ENCODE peak calls at places on chromosome 12, in six cellular contexts. One of them, this sample, is unnamed.
A peak's percentile ranks its signal among the peaks of the same experiment; 100 is the strongest.

GRCh38 chr12:57836442-57837375 is 9.8 kb downstream of the CTDSP2 start:
- DNase-seq in GF-D8: peak; percentile 92
- DNase-seq in stimulated activated CD4-positive, alpha-beta T cell treated with anti-CD3 and anti-CD28 coated beads, Interleukin-15, amount 100 ng/mL, for 1 hour: no peak
- DNase-seq in NCI-H1105 treated with DMSO at 0.1 percent for 48 hours: peak; percentile 72
- DNase-seq in cardiac fibroblast: peak; percentile 90
- DNase-seq in GM19239: peak; percentile 45
- DNase-seq in this sample: peak; percentile 33

GRCh38 chr12:57241556-57242310 is 9.3 kb downstream of the STAC3 start:
- DNase-seq in GF-D8: no peak
- DNase-seq in stimulated activated CD4-positive, alpha-beta T cell treated with anti-CD3 and anti-CD28 coated beads, Interleukin-15, amount 100 ng/mL, for 1 hour: no peak
- DNase-seq in NCI-H1105 treated with DMSO at 0.1 percent for 48 hours: peak; percentile 33
- DNase-seq in cardiac fibroblast: no peak
- DNase-seq in GM19239: no peak
- DNase-seq in this sample: no peak

GRCh38 chr12:98354520-98354919 is 160.9 kb upstream of the TMPO start:
- DNase-seq in GF-D8: no peak
- DNase-seq in stimulated activated CD4-positive, alpha-beta T cell treated with anti-CD3 and anti-CD28 coated beads, Interleukin-15, amount 100 ng/mL, for 1 hour: no peak
- DNase-seq in NCI-H1105 treated with DMSO at 0.1 percent for 48 hours: no peak
- DNase-seq in cardiac fibroblast: no peak
- DNase-seq in GM19239: no peak
- DNase-seq in this sample: no peak

GRCh38 chr12:88361493-88361892 is 218.8 kb downstream of the KITLG start:
- DNase-seq in GF-D8: no peak
- DNase-seq in stimulated activated CD4-positive, alpha-beta T cell treated with anti-CD3 and anti-CD28 coated beads, Interleukin-15, amount 100 ng/mL, for 1 hour: no peak
- DNase-seq in NCI-H1105 treated with DMSO at 0.1 percent for 48 hours: no peak
- DNase-seq in cardiac fibroblast: peak; percentile 69
- DNase-seq in GM19239: no peak
- DNase-seq in this sample: no peak

GRCh38 chr12:2284857-2285256 is 232.1 kb downstream of the CACNA1C start:
- DNase-seq in GF-D8: peak; percentile 52
- DNase-seq in stimulated activated CD4-positive, alpha-beta T cell treated with anti-CD3 and anti-CD28 coated beads, Interleukin-15, amount 100 ng/mL, for 1 hour: no peak
- DNase-seq in NCI-H1105 treated with DMSO at 0.1 percent for 48 hours: peak; percentile 71
- DNase-seq in cardiac fibroblast: peak; percentile 73
- DNase-seq in GM19239: peak; percentile 22
- DNase-seq in this sample: peak; percentile 45

GRCh38 chr12:28114488-28114887 is 75.8 kb upstream of the CCDC91 start:
- DNase-seq in GF-D8: no peak
- DNase-seq in stimulated activated CD4-positive, alpha-beta T cell treated with anti-CD3 and anti-CD28 coated beads, Interleukin-15, amount 100 ng/mL, for 1 hour: no peak
- DNase-seq in NCI-H1105 treated with DMSO at 0.1 percent for 48 hours: no peak
- DNase-seq in cardiac fibroblast: peak; percentile 68
- DNase-seq in GM19239: no peak
- DNase-seq in this sample: no peak

GRCh38 chr12:123139926-123140674 is 10.8 kb downstream of the PITPNM2 start:
- DNase-seq in GF-D8: no peak
- DNase-seq in stimulated activated CD4-positive, alpha-beta T cell treated with anti-CD3 and anti-CD28 coated beads, Interleukin-15, amount 100 ng/mL, for 1 hour: no peak
- DNase-seq in NCI-H1105 treated with DMSO at 0.1 percent for 48 hours: no peak
- DNase-seq in cardiac fibroblast: peak; percentile 61
- DNase-seq in GM19239: no peak
- DNase-seq in this sample: no peak

GRCh38 chr12:121224591-121224990 is 14.7 kb downstream of the P2RX4 start:
- DNase-seq in GF-D8: no peak
- DNase-seq in stimulated activated CD4-positive, alpha-beta T cell treated with anti-CD3 and anti-CD28 coated beads, Interleukin-15, amount 100 ng/mL, for 1 hour: no peak
- DNase-seq in NCI-H1105 treated with DMSO at 0.1 percent for 48 hours: no peak
- DNase-seq in cardiac fibroblast: no peak
- DNase-seq in GM19239: no peak
- DNase-seq in this sample: no peak

GRCh38 chr12:132150780-132151144 is 6.5 kb downstream of the NOC4L start:
- DNase-seq in GF-D8: no peak
- DNase-seq in stimulated activated CD4-positive, alpha-beta T cell treated with anti-CD3 and anti-CD28 coated beads, Interleukin-15, amount 100 ng/mL, for 1 hour: no peak
- DNase-seq in NCI-H1105 treated with DMSO at 0.1 percent for 48 hours: no peak
- DNase-seq in cardiac fibroblast: no peak
- DNase-seq in GM19239: no peak
- DNase-seq in this sample: no peak

GRCh38 chr12:20950248-20950647 is 139.7 kb downstream of the SLCO1B3 start:
- DNase-seq in GF-D8: no peak
- DNase-seq in stimulated activated CD4-positive, alpha-beta T cell treated with anti-CD3 and anti-CD28 coated beads, Interleukin-15, amount 100 ng/mL, for 1 hour: no peak
- DNase-seq in NCI-H1105 treated with DMSO at 0.1 percent for 48 hours: peak; percentile 38
- DNase-seq in cardiac fibroblast: peak; percentile 59
- DNase-seq in GM19239: no peak
- DNase-seq in this sample: no peak

GRCh38 chr12:123801573-123802178 is 39.6 kb downstream of the DNAH10 start:
- DNase-seq in GF-D8: no peak
- DNase-seq in stimulated activated CD4-positive, alpha-beta T cell treated with anti-CD3 and anti-CD28 coated beads, Interleukin-15, amount 100 ng/mL, for 1 hour: no peak
- DNase-seq in NCI-H1105 treated with DMSO at 0.1 percent for 48 hours: no peak
- DNase-seq in cardiac fibroblast: peak; percentile 49
- DNase-seq in GM19239: no peak
- DNase-seq in this sample: no peak

GRCh38 chr12:100675432-100675831 is 101.9 kb downstream of the GAS2L3 start:
- DNase-seq in GF-D8: no peak
- DNase-seq in stimulated activated CD4-positive, alpha-beta T cell treated with anti-CD3 and anti-CD28 coated beads, Interleukin-15, amount 100 ng/mL, for 1 hour: no peak
- DNase-seq in NCI-H1105 treated with DMSO at 0.1 percent for 48 hours: peak; percentile 69
- DNase-seq in cardiac fibroblast: peak; percentile 81
- DNase-seq in GM19239: no peak
- DNase-seq in this sample: no peak

GRCh38 chr12:84561362-84561761 is 351.2 kb downstream of the SLC6A15 start:
- DNase-seq in GF-D8: no peak
- DNase-seq in stimulated activated CD4-positive, alpha-beta T cell treated with anti-CD3 and anti-CD28 coated beads, Interleukin-15, amount 100 ng/mL, for 1 hour: no peak
- DNase-seq in NCI-H1105 treated with DMSO at 0.1 percent for 48 hours: no peak
- DNase-seq in cardiac fibroblast: no peak
- DNase-seq in GM19239: no peak
- DNase-seq in this sample: no peak

GRCh38 chr12:132497514-132498405 is 7.8 kb downstream of the FBRSL1 start:
- DNase-seq in GF-D8: no peak
- DNase-seq in stimulated activated CD4-positive, alpha-beta T cell treated with anti-CD3 and anti-CD28 coated beads, Interleukin-15, amount 100 ng/mL, for 1 hour: no peak
- DNase-seq in NCI-H1105 treated with DMSO at 0.1 percent for 48 hours: no peak
- DNase-seq in cardiac fibroblast: no peak
- DNase-seq in GM19239: no peak
- DNase-seq in this sample: no peak

GRCh38 chr12:52867636-52868035 is 18.8 kb upstream of the KRT78 start:
- DNase-seq in GF-D8: no peak
- DNase-seq in stimulated activated CD4-positive, alpha-beta T cell treated with anti-CD3 and anti-CD28 coated beads, Interleukin-15, amount 100 ng/mL, for 1 hour: no peak
- DNase-seq in NCI-H1105 treated with DMSO at 0.1 percent for 48 hours: no peak
- DNase-seq in cardiac fibroblast: no peak
- DNase-seq in GM19239: no peak
- DNase-seq in this sample: no peak

GRCh38 chr12:89179983-89180382 is 172.3 kb downstream of the DUSP6 start:
- DNase-seq in GF-D8: peak; percentile 72
- DNase-seq in stimulated activated CD4-positive, alpha-beta T cell treated with anti-CD3 and anti-CD28 coated beads, Interleukin-15, amount 100 ng/mL, for 1 hour: no peak
- DNase-seq in NCI-H1105 treated with DMSO at 0.1 percent for 48 hours: peak; percentile 86
- DNase-seq in cardiac fibroblast: peak; percentile 97
- DNase-seq in GM19239: no peak
- DNase-seq in this sample: no peak

GRCh38 chr12:131458931-131459575 is 251.8 kb upstream of the SFSWAP start:
- DNase-seq in GF-D8: no peak
- DNase-seq in stimulated activated CD4-positive, alpha-beta T cell treated with anti-CD3 and anti-CD28 coated beads, Interleukin-15, amount 100 ng/mL, for 1 hour: no peak
- DNase-seq in NCI-H1105 treated with DMSO at 0.1 percent for 48 hours: no peak
- DNase-seq in cardiac fibroblast: no peak
- DNase-seq in GM19239: no peak
- DNase-seq in this sample: no peak

GRCh38 chr12:53048033-53048779 is 1.7 kb upstream of the TNS2 start:
- DNase-seq in GF-D8: no peak
- DNase-seq in stimulated activated CD4-positive, alpha-beta T cell treated with anti-CD3 and anti-CD28 coated beads, Interleukin-15, amount 100 ng/mL, for 1 hour: no peak
- DNase-seq in NCI-H1105 treated with DMSO at 0.1 percent for 48 hours: no peak
- DNase-seq in cardiac fibroblast: peak; percentile 29
- DNase-seq in GM19239: no peak
- DNase-seq in this sample: no peak

GRCh38 chr12:11085419-11085818 is 6.7 kb downstream of the TAS2R43 start:
- DNase-seq in GF-D8: no peak
- DNase-seq in stimulated activated CD4-positive, alpha-beta T cell treated with anti-CD3 and anti-CD28 coated beads, Interleukin-15, amount 100 ng/mL, for 1 hour: no peak
- DNase-seq in NCI-H1105 treated with DMSO at 0.1 percent for 48 hours: no peak
- DNase-seq in cardiac fibroblast: no peak
- DNase-seq in GM19239: no peak
- DNase-seq in this sample: peak; percentile 29

GRCh38 chr12:116945901-116946550 is 35.3 kb downstream of the FBXW8 start:
- DNase-seq in GF-D8: no peak
- DNase-seq in stimulated activated CD4-positive, alpha-beta T cell treated with anti-CD3 and anti-CD28 coated beads, Interleukin-15, amount 100 ng/mL, for 1 hour: no peak
- DNase-seq in NCI-H1105 treated with DMSO at 0.1 percent for 48 hours: no peak
- DNase-seq in cardiac fibroblast: no peak
- DNase-seq in GM19239: no peak
- DNase-seq in this sample: no peak

GRCh38 chr12:66113471-66113870 is 17.1 kb downstream of the LLPH start:
- DNase-seq in GF-D8: no peak
- DNase-seq in stimulated activated CD4-positive, alpha-beta T cell treated with anti-CD3 and anti-CD28 coated beads, Interleukin-15, amount 100 ng/mL, for 1 hour: no peak
- DNase-seq in NCI-H1105 treated with DMSO at 0.1 percent for 48 hours: no peak
- DNase-seq in cardiac fibroblast: no peak
- DNase-seq in GM19239: no peak
- DNase-seq in this sample: no peak

GRCh38 chr12:6643569-6644256 is 3.5 kb downstream of the ACRBP start:
- DNase-seq in GF-D8: no peak
- DNase-seq in stimulated activated CD4-positive, alpha-beta T cell treated with anti-CD3 and anti-CD28 coated beads, Interleukin-15, amount 100 ng/mL, for 1 hour: no peak
- DNase-seq in NCI-H1105 treated with DMSO at 0.1 percent for 48 hours: no peak
- DNase-seq in cardiac fibroblast: no peak
- DNase-seq in GM19239: no peak
- DNase-seq in this sample: no peak

GRCh38 chr12:108495054-108495453 is 20.0 kb upstream of the FICD start:
- DNase-seq in GF-D8: no peak
- DNase-seq in stimulated activated CD4-positive, alpha-beta T cell treated with anti-CD3 and anti-CD28 coated beads, Interleukin-15, amount 100 ng/mL, for 1 hour: no peak
- DNase-seq in NCI-H1105 treated with DMSO at 0.1 percent for 48 hours: peak; percentile 14
- DNase-seq in cardiac fibroblast: peak; percentile 46
- DNase-seq in GM19239: peak; percentile 37
- DNase-seq in this sample: peak; percentile 35

GRCh38 chr12:9869307-9870161 is at the start of gene CLEC2B:
- DNase-seq in GF-D8: no peak
- DNase-seq in stimulated activated CD4-positive, alpha-beta T cell treated with anti-CD3 and anti-CD28 coated beads, Interleukin-15, amount 100 ng/mL, for 1 hour: no peak
- DNase-seq in NCI-H1105 treated with DMSO at 0.1 percent for 48 hours: no peak
- DNase-seq in cardiac fibroblast: peak; percentile 95
- DNase-seq in GM19239: no peak
- DNase-seq in this sample: no peak

GRCh38 chr12:116717466-116718457 is 20.1 kb downstream of the SPRING1 start:
- DNase-seq in GF-D8: no peak
- DNase-seq in stimulated activated CD4-positive, alpha-beta T cell treated with anti-CD3 and anti-CD28 coated beads, Interleukin-15, amount 100 ng/mL, for 1 hour: no peak
- DNase-seq in NCI-H1105 treated with DMSO at 0.1 percent for 48 hours: no peak
- DNase-seq in cardiac fibroblast: peak; percentile 72
- DNase-seq in GM19239: no peak
- DNase-seq in this sample: no peak

GRCh38 chr12:93563807-93564538 is 8.5 kb upstream of the SOCS2 start:
- DNase-seq in GF-D8: no peak
- DNase-seq in stimulated activated CD4-positive, alpha-beta T cell treated with anti-CD3 and anti-CD28 coated beads, Interleukin-15, amount 100 ng/mL, for 1 hour: no peak
- DNase-seq in NCI-H1105 treated with DMSO at 0.1 percent for 48 hours: no peak
- DNase-seq in cardiac fibroblast: peak; percentile 44
- DNase-seq in GM19239: no peak
- DNase-seq in this sample: no peak

GRCh38 chr12:46523863-46524770 is 151.5 kb upstream of the SLC38A2 start:
- DNase-seq in GF-D8: no peak
- DNase-seq in stimulated activated CD4-positive, alpha-beta T cell treated with anti-CD3 and anti-CD28 coated beads, Interleukin-15, amount 100 ng/mL, for 1 hour: no peak
- DNase-seq in NCI-H1105 treated with DMSO at 0.1 percent for 48 hours: no peak
- DNase-seq in cardiac fibroblast: peak; percentile 99
- DNase-seq in GM19239: no peak
- DNase-seq in this sample: peak; percentile 52

GRCh38 chr12:51926718-51927117 is 19.4 kb downstream of the ACVRL1 start:
- DNase-seq in GF-D8: peak; percentile 45
- DNase-seq in stimulated activated CD4-positive, alpha-beta T cell treated with anti-CD3 and anti-CD28 coated beads, Interleukin-15, amount 100 ng/mL, for 1 hour: peak; percentile 31
- DNase-seq in NCI-H1105 treated with DMSO at 0.1 percent for 48 hours: no peak
- DNase-seq in cardiac fibroblast: peak; percentile 70
- DNase-seq in GM19239: no peak
- DNase-seq in this sample: no peak

GRCh38 chr12:80708535-80709328 is 1.3 kb downstream of the MYF6 start:
- DNase-seq in GF-D8: no peak
- DNase-seq in stimulated activated CD4-positive, alpha-beta T cell treated with anti-CD3 and anti-CD28 coated beads, Interleukin-15, amount 100 ng/mL, for 1 hour: no peak
- DNase-seq in NCI-H1105 treated with DMSO at 0.1 percent for 48 hours: no peak
- DNase-seq in cardiac fibroblast: peak; percentile 7
- DNase-seq in GM19239: no peak
- DNase-seq in this sample: no peak

This sample was measured in activated naive CD4-positive, alpha-beta T cell treated with anti-CD3 and anti-CD28 coated beads, Interleukin-2, amount 50 U/mL, for 72 hours.